ENCODE peak calls at places on chromosomes 11 and 22, in four cellular contexts. M is hypothalamus, S is cardiac fibroblast, E is left ventricle myocardium inferior. X is an unnamed sample.

GRCh38 chr11:102157219-102157618 is 47.0 kb downstream of the YAP1 start:
- DNase-seq in M (no peak), S (peak), E (peak), X (peak)

GRCh38 chr11:62727833-62728721 is at the start of gene TTC9C:
- DNase-seq in M (peak), S (peak), E (peak), X (peak)

GRCh38 chr11:932435-932834 is 6.8 kb downstream of the AP2A2 start:
- DNase-seq in M (no peak), S (peak), E (no peak), X (no peak)

GRCh38 chr11:87604350-87604749 is 566.6 kb downstream of the TMEM135 start:
- DNase-seq in M (no peak), S (no peak), E (no peak), X (no peak)

GRCh38 chr11:11436715-11437313 is 83.8 kb upstream of the CSNK2A3 start:
- DNase-seq in M (no peak), S (no peak), E (peak), X (peak)

GRCh38 chr22:38543822-38544221 is 26.2 kb downstream of the DMC1 start:
- DNase-seq in M (no peak), S (no peak), E (no peak), X (no peak)

GRCh38 chr11:30583505-30584280 is 2.5 kb downstream of the MPPED2 start:
- DNase-seq in M (no peak), S (no peak), E (peak), X (peak)

GRCh38 chr11:58334708-58335107 is 24.2 kb downstream of the OR5B17 start:
- DNase-seq in M (no peak), S (peak), E (no peak), X (no peak)

GRCh38 chr11:5643585-5643984 is 18.8 kb downstream of the TRIM34 start:
- DNase-seq in M (no peak), S (no peak), E (no peak), X (no peak)

GRCh38 chr22:36208162-36208765 is 6.7 kb upstream of the APOL4 start:
- DNase-seq in M (no peak), S (no peak), E (no peak), X (no peak)

GRCh38 chr11:129323896-129324522 is 51.6 kb upstream of the BARX2 start:
- DNase-seq in M (no peak), S (peak), E (no peak), X (no peak)

GRCh38 chr22:43951391-43951790 is 3.9 kb upstream of the SAMM50 start:
- DNase-seq in M (no peak), S (no peak), E (no peak), X (no peak)

GRCh38 chr11:12459374-12459773 is 82.0 kb downstream of the PARVA start:
- DNase-seq in M (no peak), S (no peak), E (no peak), X (no peak)

GRCh38 chr11:134498326-134499139 is 86.5 kb upstream of the B3GAT1 start:
- DNase-seq in M (peak), S (no peak), E (no peak), X (no peak)

GRCh38 chr22:50444663-50445062 is 30.2 kb downstream of the SBF1 start:
- DNase-seq in M (no peak), S (peak), E (no peak), X (no peak)

GRCh38 chr11:62025429-62026105 is 58.1 kb upstream of the FTH1 start:
- DNase-seq in M (peak), S (peak), E (peak), X (peak)

GRCh38 chr22:39994566-39995345 is at the start of gene FAM83F:
- DNase-seq in M (no peak), S (no peak), E (no peak), X (no peak)

GRCh38 chr22:31103899-31104694 is 3.3 kb downstream of the SELENOM start:
- DNase-seq in M (no peak), S (no peak), E (no peak), X (no peak)

GRCh38 chr22:38611559-38611958 is 41.6 kb upstream of the DMC1 start:
- DNase-seq in M (no peak), S (no peak), E (no peak), X (no peak)

GRCh38 chr22:45096256-45096907 is 67.3 kb upstream of the NUP50 start:
- DNase-seq in M (no peak), S (peak), E (no peak), X (no peak)

GRCh38 chr11:73784080-73784634 is 3.5 kb upstream of the MRPL48 start:
- DNase-seq in M (no peak), S (no peak), E (no peak), X (no peak)

GRCh38 chr11:1308745-1309497 is 511 bp downstream of the TOLLIP start:
- DNase-seq in M (no peak), S (peak), E (no peak), X (no peak)

GRCh38 chr11:65766535-65766934 is 14.2 kb downstream of the AP5B1 start:
- DNase-seq in M (no peak), S (peak), E (no peak), X (no peak)

GRCh38 chr11:59223611-59224010 is 10.9 kb upstream of the MPEG1 start:
- DNase-seq in M (no peak), S (no peak), E (no peak), X (no peak)

GRCh38 chr11:120375076-120375475 is 38.9 kb downstream of the ARHGEF12 start:
- DNase-seq in M (no peak), S (peak), E (no peak), X (no peak)

GRCh38 chr11:78066471-78066870 is 2.8 kb downstream of the THRSP start:
- DNase-seq in M (no peak), S (no peak), E (no peak), X (no peak)